ENCODE peak calls at places on chromosomes 1 and 21, in five cellular contexts. O is brain microvascular endothelial cell, Y is AG09309, A is HFFc6, R is fibroblast of the aortic adventitia. T is an unnamed sample.

GRCh38 chr1:3040004-3040403 is 18.7 kb downstream of the ACTRT2 start:
- DNase-seq in O (no peak), Y (no peak), A (no peak), R (no peak), T (no peak)

GRCh38 chr1:46274224-46275029 is 26.9 kb downstream of the RAD54L start:
- DNase-seq in O (no peak), Y (no peak), A (peak; percentile 26), R (no peak), T (no peak)

GRCh38 chr1:115142616-115143015 is 53.3 kb upstream of the TSPAN2 start:
- DNase-seq in O (no peak), Y (no peak), A (no peak), R (peak; percentile 85), T (no peak)

GRCh38 chr1:166884040-166884642 is 8.1 kb upstream of the TADA1 start:
- DNase-seq in O (peak; percentile 24), Y (no peak), A (no peak), R (peak; percentile 40), T (no peak)

GRCh38 chr1:15941044-15941840 is 34.7 kb downstream of the ZBTB17 start:
- DNase-seq in O (no peak), Y (no peak), A (no peak), R (no peak), T (no peak)

GRCh38 chr1:114062646-114063045 is 83.4 kb downstream of the OLFML3 start:
- DNase-seq in O (no peak), Y (no peak), A (no peak), R (no peak), T (no peak)

GRCh38 chr1:230128569-230129269 is 61.7 kb downstream of the GALNT2 start:
- DNase-seq in O (no peak), Y (no peak), A (no peak), R (no peak), T (no peak)

GRCh38 chr1:102185260-102185659 is 188.5 kb upstream of the OLFM3 start:
- DNase-seq in O (no peak), Y (no peak), A (no peak), R (no peak), T (no peak)

GRCh38 chr1:178959543-178960460 is 65.9 kb upstream of the FAM20B start:
- DNase-seq in O (no peak), Y (no peak), A (no peak), R (no peak), T (no peak)

GRCh38 chr1:237709355-237709754 is 181.4 kb downstream of the ZP4 start:
- DNase-seq in O (no peak), Y (no peak), A (no peak), R (no peak), T (no peak)

GRCh38 chr1:95233321-95233736 is 681 bp upstream of the RWDD3 start:
- DNase-seq in O (peak; percentile 14), Y (no peak), A (peak; percentile 10), R (no peak), T (no peak)

GRCh38 chr1:9865745-9866144 is 42.0 kb upstream of the CLSTN1 start:
- DNase-seq in O (no peak), Y (no peak), A (no peak), R (no peak), T (no peak)

DNA sequence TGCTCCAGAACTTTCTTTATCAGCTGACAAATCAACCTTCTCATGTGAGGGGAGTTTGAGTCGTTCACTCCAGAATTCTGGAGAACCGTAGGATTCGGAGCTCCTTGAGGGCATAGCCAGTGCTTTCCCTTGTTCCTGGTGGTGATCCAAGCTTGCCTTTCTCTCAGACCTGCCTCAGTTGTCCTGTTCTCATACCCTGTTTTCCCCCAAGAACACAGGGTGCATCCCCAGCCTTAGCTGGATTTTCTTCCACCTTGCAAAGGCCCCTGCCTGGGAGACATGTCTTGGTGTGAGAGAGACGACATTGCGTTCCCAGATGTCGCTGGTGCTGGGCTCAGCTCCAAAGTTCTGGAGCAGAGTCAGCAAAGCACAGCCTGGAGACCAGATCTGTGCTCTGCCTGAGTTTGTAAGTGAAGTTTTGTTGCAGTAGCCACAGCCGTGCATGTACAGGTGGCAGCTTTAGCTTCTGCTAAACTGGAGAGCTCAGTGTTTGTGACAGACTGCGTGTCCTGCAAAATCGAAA is 40.0 kb downstream of the ABCG1 start:
- DNase-seq in O (no peak), Y (no peak), A (no peak), R (no peak), T (peak; percentile 52)
- TF ChIP-seq CTCF in O (no peak), Y (no peak), A (peak; percentile 6), R (no peak), T (no peak)

DNA sequence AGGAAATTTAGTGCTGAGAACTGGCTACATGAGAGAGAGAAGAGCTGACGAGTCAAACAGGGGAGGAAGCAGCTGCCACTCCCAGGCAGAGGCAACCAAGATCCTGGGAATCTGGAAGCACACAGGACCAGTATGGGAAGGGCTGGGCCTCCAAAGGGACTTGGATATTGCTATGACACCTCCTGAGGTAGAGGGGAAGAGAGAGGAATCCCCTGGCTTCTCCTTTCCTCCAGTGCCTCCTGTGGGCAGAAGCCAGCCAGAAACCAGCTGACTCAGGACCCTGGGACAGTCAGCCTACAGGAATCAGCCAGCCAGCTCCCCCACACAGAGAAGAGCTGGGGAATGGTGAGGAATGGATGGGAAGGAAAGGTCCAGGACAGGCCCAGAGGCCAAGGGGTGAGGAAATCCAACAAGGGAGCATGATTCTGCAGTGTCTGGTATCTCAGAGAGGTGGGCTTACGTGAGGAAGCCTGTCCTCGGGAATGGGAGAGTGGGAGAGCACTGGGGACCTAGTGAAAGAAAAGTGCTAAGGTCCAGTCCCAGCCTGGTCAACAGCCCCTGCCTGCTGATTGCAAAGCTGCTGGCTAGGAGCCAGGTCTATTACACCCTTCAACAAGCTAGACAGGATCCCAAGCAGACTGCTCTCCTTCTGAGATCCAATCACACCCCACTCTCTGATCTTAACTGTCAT is 43.5 kb downstream of the NAV1 start:
- DNase-seq in O (peak; percentile 53), Y (no peak), A (peak; percentile 69), R (peak; percentile 73), T (no peak)
- TF ChIP-seq CTCF in O (peak; percentile 40), Y (peak; percentile 7), A (no peak), R (peak; percentile 1), T (no peak)

GRCh38 chr1:79197421-79197820 is 190.9 kb upstream of the ADGRL4 start:
- DNase-seq in O (peak; percentile 19), Y (no peak), A (peak; percentile 2), R (peak; percentile 49), T (no peak)
- TF ChIP-seq CTCF in O (peak; percentile 48), Y (peak; percentile 35), A (peak; percentile 49), R (peak; percentile 28), T (peak; percentile 31)

GRCh38 chr1:231931846-231932454 is 305.4 kb downstream of the DISC1 start:
- DNase-seq in O (no peak), Y (no peak), A (no peak), R (no peak), T (peak; percentile 37)
- TF ChIP-seq CTCF in O (peak; percentile 79), Y (peak; percentile 28), A (peak; percentile 79), R (peak; percentile 52), T (peak; percentile 88)

GRCh38 chr1:151281225-151281968 is 702 bp upstream of the ZNF687 start:
- DNase-seq in O (peak; percentile 96), Y (peak; percentile 91), A (peak; percentile 92), R (peak; percentile 98), T (peak; percentile 97)
- TF ChIP-seq CTCF in O (peak; percentile 11), Y (no peak), A (peak; percentile 74), R (no peak), T (peak; percentile 18)

T was measured in BE2C.